ENCODE peak calls at places on chromosomes 2 and 18, in eight cellular contexts. One of them, this sample, is unnamed.

GRCh38 chr2:145007673-145008263 is 487.8 kb upstream of the ZEB2 start:
- DNase-seq in RWPE1: peak
- DNase-seq in dorsolateral prefrontal cortex: no peak
- DNase-seq in AG04450: no peak
- DNase-seq in AG04449: no peak
- DNase-seq in GM10248: no peak
- DNase-seq in heart right ventricle: peak
- DNase-seq in fibroblast of pulmonary artery: peak
- DNase-seq in this sample: no peak

GRCh38 chr2:30110773-30111172 is 36.0 kb upstream of the YPEL5 start:
- DNase-seq in RWPE1: no peak
- DNase-seq in dorsolateral prefrontal cortex: no peak
- DNase-seq in AG04450: no peak
- DNase-seq in AG04449: no peak
- DNase-seq in GM10248: no peak
- DNase-seq in heart right ventricle: no peak
- DNase-seq in fibroblast of pulmonary artery: no peak
- DNase-seq in this sample: no peak

GRCh38 chr18:377088-377487 is 109.2 kb upstream of the THOC1 start:
- DNase-seq in RWPE1: no peak
- DNase-seq in dorsolateral prefrontal cortex: no peak
- DNase-seq in AG04450: no peak
- DNase-seq in AG04449: no peak
- DNase-seq in GM10248: no peak
- DNase-seq in heart right ventricle: no peak
- DNase-seq in fibroblast of pulmonary artery: no peak
- DNase-seq in this sample: no peak

GRCh38 chr2:190679813-190680591 is 31.1 kb downstream of the NAB1 start:
- DNase-seq in RWPE1: no peak
- DNase-seq in dorsolateral prefrontal cortex: peak
- DNase-seq in AG04450: no peak
- DNase-seq in AG04449: no peak
- DNase-seq in GM10248: peak
- DNase-seq in heart right ventricle: no peak
- DNase-seq in fibroblast of pulmonary artery: peak
- DNase-seq in this sample: peak

GRCh38 chr2:47569658-47570398 is 166.9 kb downstream of the MSH2 start:
- DNase-seq in RWPE1: no peak
- DNase-seq in dorsolateral prefrontal cortex: no peak
- DNase-seq in AG04450: no peak
- DNase-seq in AG04449: no peak
- DNase-seq in GM10248: peak
- DNase-seq in heart right ventricle: no peak
- DNase-seq in fibroblast of pulmonary artery: peak
- DNase-seq in this sample: peak

GRCh38 chr2:203873461-203873860 is 5.9 kb downstream of the CTLA4 start:
- DNase-seq in RWPE1: no peak
- DNase-seq in dorsolateral prefrontal cortex: no peak
- DNase-seq in AG04450: no peak
- DNase-seq in AG04449: no peak
- DNase-seq in GM10248: no peak
- DNase-seq in heart right ventricle: no peak
- DNase-seq in fibroblast of pulmonary artery: no peak
- DNase-seq in this sample: no peak

GRCh38 chr2:238771193-238771592 is 76.7 kb upstream of the TWIST2 start:
- DNase-seq in RWPE1: no peak
- DNase-seq in dorsolateral prefrontal cortex: no peak
- DNase-seq in AG04450: no peak
- DNase-seq in AG04449: no peak
- DNase-seq in GM10248: no peak
- DNase-seq in heart right ventricle: no peak
- DNase-seq in fibroblast of pulmonary artery: peak
- DNase-seq in this sample: peak

GRCh38 chr2:46294185-46294836 is 2.9 kb upstream of the EPAS1 start:
- DNase-seq in RWPE1: peak
- DNase-seq in dorsolateral prefrontal cortex: no peak
- DNase-seq in AG04450: no peak
- DNase-seq in AG04449: no peak
- DNase-seq in GM10248: peak
- DNase-seq in heart right ventricle: no peak
- DNase-seq in fibroblast of pulmonary artery: peak
- DNase-seq in this sample: peak

GRCh38 chr2:6627316-6627715 is 238.4 kb downstream of the CMPK2 start:
- DNase-seq in RWPE1: no peak
- DNase-seq in dorsolateral prefrontal cortex: no peak
- DNase-seq in AG04450: no peak
- DNase-seq in AG04449: no peak
- DNase-seq in GM10248: no peak
- DNase-seq in heart right ventricle: no peak
- DNase-seq in fibroblast of pulmonary artery: no peak
- DNase-seq in this sample: no peak

GRCh38 chr2:236719192-236719635 is 149.6 kb downstream of the ACKR3 start:
- DNase-seq in RWPE1: no peak
- DNase-seq in dorsolateral prefrontal cortex: no peak
- DNase-seq in AG04450: no peak
- DNase-seq in AG04449: no peak
- DNase-seq in GM10248: no peak
- DNase-seq in heart right ventricle: no peak
- DNase-seq in fibroblast of pulmonary artery: no peak
- DNase-seq in this sample: no peak

GRCh38 chr2:42598656-42599267 is 30.3 kb downstream of the MTA3 start:
- DNase-seq in RWPE1: no peak
- DNase-seq in dorsolateral prefrontal cortex: no peak
- DNase-seq in AG04450: no peak
- DNase-seq in AG04449: no peak
- DNase-seq in GM10248: no peak
- DNase-seq in heart right ventricle: no peak
- DNase-seq in fibroblast of pulmonary artery: no peak
- DNase-seq in this sample: no peak

GRCh38 chr2:207434903-207435302 is 94.9 kb upstream of the CREB1 start:
- DNase-seq in RWPE1: no peak
- DNase-seq in dorsolateral prefrontal cortex: no peak
- DNase-seq in AG04450: no peak
- DNase-seq in AG04449: no peak
- DNase-seq in GM10248: no peak
- DNase-seq in heart right ventricle: no peak
- DNase-seq in fibroblast of pulmonary artery: no peak
- DNase-seq in this sample: no peak

GRCh38 chr2:177553176-177553909 is 160.8 kb downstream of the AGPS start:
- DNase-seq in RWPE1: peak
- DNase-seq in dorsolateral prefrontal cortex: no peak
- DNase-seq in AG04450: no peak
- DNase-seq in AG04449: no peak
- DNase-seq in GM10248: no peak
- DNase-seq in heart right ventricle: no peak
- DNase-seq in fibroblast of pulmonary artery: peak
- DNase-seq in this sample: no peak

DNA sequence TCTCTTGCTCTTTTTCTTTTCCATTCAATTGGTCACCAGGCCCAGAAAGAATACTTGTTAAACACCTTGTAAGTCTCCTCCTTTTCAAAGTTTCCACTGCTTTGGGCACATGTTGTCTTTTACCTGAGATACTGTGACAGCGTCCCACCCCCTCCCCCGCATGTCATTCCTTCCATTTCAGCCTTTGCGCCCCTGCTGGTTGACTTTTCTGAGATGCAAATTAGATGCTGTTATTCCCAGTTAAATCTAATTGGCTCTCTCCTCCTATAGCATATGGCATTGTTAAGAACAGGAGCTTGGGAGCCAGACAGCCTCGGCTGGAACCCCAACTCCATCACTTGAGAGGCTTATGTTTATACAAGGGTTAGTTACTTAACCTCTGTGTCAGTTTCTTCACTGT is 80.3 kb upstream of the GAREM1 start:
- DNase-seq in RWPE1: no peak
- DNase-seq in dorsolateral prefrontal cortex: no peak
- DNase-seq in AG04450: no peak
- DNase-seq in AG04449: no peak
- DNase-seq in GM10248: no peak
- DNase-seq in heart right ventricle: no peak
- DNase-seq in fibroblast of pulmonary artery: no peak
- DNase-seq in this sample: peak
- TF ChIP-seq CTCF in RWPE1: no peak
- TF ChIP-seq CTCF in dorsolateral prefrontal cortex: no peak
- TF ChIP-seq CTCF in AG04450: peak
- TF ChIP-seq CTCF in AG04449: no peak
- TF ChIP-seq CTCF in GM10248: no peak
- TF ChIP-seq CTCF in heart right ventricle: no peak
- TF ChIP-seq CTCF in fibroblast of pulmonary artery: peak
- TF ChIP-seq CTCF in this sample: peak

DNA sequence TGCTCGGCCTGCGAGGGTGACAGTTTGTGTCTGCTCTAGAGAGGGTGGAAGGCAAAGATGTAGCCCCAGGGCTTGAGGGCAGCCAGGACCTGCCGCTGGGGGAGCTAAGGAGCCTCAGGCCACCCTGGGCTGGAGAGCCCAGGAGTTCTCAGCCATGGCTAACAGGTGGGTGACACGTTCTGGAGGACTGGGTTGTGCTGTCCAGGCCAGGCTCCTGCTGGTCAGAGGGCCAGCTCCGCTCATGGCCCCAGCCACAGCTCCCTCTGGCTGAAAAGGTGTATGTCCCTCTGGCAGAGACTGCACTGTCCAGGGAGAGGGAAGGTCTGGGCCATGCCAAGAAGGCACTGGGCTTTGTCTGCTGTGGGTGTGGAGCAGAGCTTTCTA is 19.2 kb downstream of the TMEM185B start:
- DNase-seq in RWPE1: no peak
- DNase-seq in dorsolateral prefrontal cortex: no peak
- DNase-seq in AG04450: no peak
- DNase-seq in AG04449: no peak
- DNase-seq in GM10248: peak
- DNase-seq in heart right ventricle: no peak
- DNase-seq in fibroblast of pulmonary artery: no peak
- DNase-seq in this sample: no peak
- TF ChIP-seq CTCF in RWPE1: no peak
- TF ChIP-seq CTCF in dorsolateral prefrontal cortex: no peak
- TF ChIP-seq CTCF in AG04450: no peak
- TF ChIP-seq CTCF in AG04449: no peak
- TF ChIP-seq CTCF in GM10248: peak
- TF ChIP-seq CTCF in heart right ventricle: no peak
- TF ChIP-seq CTCF in fibroblast of pulmonary artery: peak
- TF ChIP-seq CTCF in this sample: no peak

DNA sequence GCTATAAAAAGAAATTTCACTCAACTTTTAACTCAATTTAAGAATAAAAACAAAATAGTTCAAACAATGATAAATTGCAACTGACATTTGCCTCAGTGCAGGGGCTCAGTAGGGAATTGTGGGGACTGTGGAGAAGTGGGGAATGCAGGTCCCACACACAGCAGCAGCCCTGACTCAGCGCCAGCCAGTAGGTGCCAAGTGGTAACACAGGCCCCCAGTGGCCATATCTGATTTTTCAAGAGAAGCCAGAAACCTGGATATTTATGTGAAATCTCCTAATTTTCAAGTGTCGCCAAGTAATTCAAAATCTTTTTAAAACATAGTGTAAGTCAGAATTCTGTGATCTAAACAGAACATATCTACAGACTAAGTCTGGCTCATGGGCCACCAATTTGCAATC is 186.3 kb downstream of the EN1 start:
- DNase-seq in RWPE1: no peak
- DNase-seq in dorsolateral prefrontal cortex: no peak
- DNase-seq in AG04450: no peak
- DNase-seq in AG04449: no peak
- DNase-seq in GM10248: no peak
- DNase-seq in heart right ventricle: no peak
- DNase-seq in fibroblast of pulmonary artery: no peak
- DNase-seq in this sample: no peak
- TF ChIP-seq CTCF in RWPE1: no peak
- TF ChIP-seq CTCF in dorsolateral prefrontal cortex: no peak
- TF ChIP-seq CTCF in AG04450: no peak
- TF ChIP-seq CTCF in AG04449: no peak
- TF ChIP-seq CTCF in GM10248: no peak
- TF ChIP-seq CTCF in heart right ventricle: no peak
- TF ChIP-seq CTCF in fibroblast of pulmonary artery: peak
- TF ChIP-seq CTCF in this sample: peak

GRCh38 chr2:105327690-105328089 is 1.8 kb downstream of the TGFBRAP1 start:
- DNase-seq in RWPE1: no peak
- DNase-seq in dorsolateral prefrontal cortex: no peak
- DNase-seq in AG04450: no peak
- DNase-seq in AG04449: no peak
- DNase-seq in GM10248: no peak
- DNase-seq in heart right ventricle: no peak
- DNase-seq in fibroblast of pulmonary artery: no peak
- DNase-seq in this sample: no peak

GRCh38 chr2:105330681-105331375 is 1.3 kb upstream of the TGFBRAP1 start:
- DNase-seq in RWPE1: no peak
- DNase-seq in dorsolateral prefrontal cortex: no peak
- DNase-seq in AG04450: no peak
- DNase-seq in AG04449: no peak
- DNase-seq in GM10248: no peak
- DNase-seq in heart right ventricle: no peak
- DNase-seq in fibroblast of pulmonary artery: no peak
- DNase-seq in this sample: no peak

GRCh38 chr2:105329197-105329554 is 359 bp downstream of the TGFBRAP1 start:
- DNase-seq in RWPE1: peak
- DNase-seq in dorsolateral prefrontal cortex: no peak
- DNase-seq in AG04450: no peak
- DNase-seq in AG04449: no peak
- DNase-seq in GM10248: no peak
- DNase-seq in heart right ventricle: no peak
- DNase-seq in fibroblast of pulmonary artery: no peak
- DNase-seq in this sample: no peak

GRCh38 chr2:105329561-105330495 is at the start of gene TGFBRAP1:
- DNase-seq in RWPE1: peak
- DNase-seq in dorsolateral prefrontal cortex: peak
- DNase-seq in AG04450: no peak
- DNase-seq in AG04449: no peak
- DNase-seq in GM10248: peak
- DNase-seq in heart right ventricle: peak
- DNase-seq in fibroblast of pulmonary artery: peak
- DNase-seq in this sample: peak

DNA sequence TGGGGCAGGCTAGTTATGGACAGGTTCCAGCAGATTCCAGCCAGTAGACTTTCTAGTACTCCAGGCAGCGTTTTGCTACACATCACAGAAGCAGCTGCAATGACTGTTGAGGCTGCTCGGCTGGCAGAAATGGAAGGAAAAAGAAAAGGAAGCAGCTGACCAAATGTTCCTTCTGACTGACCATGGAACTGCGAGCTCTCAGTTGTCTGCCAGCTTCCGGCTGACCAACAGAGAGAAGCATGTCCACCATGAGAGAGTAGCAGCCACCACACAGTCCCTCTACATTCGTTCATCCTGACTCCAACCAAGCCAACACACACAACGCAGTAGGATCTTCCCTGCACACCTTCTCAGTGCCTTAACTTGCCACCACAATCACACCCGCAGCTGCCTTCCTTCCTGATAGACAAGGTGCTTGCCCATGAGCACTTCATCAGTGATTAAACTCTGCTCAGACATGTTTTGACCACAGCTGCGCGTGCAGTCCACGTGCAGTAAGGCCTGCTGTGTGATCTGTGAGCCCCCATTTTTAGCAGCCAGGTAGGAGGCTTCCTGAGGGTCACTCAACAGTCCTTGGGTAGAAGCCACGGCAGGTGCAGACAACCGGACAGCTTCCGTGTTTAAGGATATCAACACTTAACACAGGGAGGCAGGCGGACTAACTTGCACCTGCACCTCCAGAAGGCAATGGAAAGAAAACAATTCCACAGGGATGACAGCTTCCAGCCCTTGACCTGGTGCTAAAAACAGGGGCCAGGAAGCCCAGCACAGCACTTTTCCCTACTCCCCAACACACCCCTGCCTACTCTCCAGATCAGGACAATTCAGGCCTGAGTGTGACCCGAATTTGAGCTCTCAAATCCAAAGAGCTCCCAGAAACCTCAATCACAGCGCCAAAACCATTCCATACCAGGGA is 996 bp downstream of the TGFBRAP1 start:
- DNase-seq in RWPE1: peak
- DNase-seq in dorsolateral prefrontal cortex: peak
- DNase-seq in AG04450: no peak
- DNase-seq in AG04449: no peak
- DNase-seq in GM10248: no peak
- DNase-seq in heart right ventricle: no peak
- DNase-seq in fibroblast of pulmonary artery: peak
- DNase-seq in this sample: no peak
- TF ChIP-seq CTCF in RWPE1: no peak
- TF ChIP-seq CTCF in dorsolateral prefrontal cortex: no peak
- TF ChIP-seq CTCF in AG04450: no peak
- TF ChIP-seq CTCF in AG04449: no peak
- TF ChIP-seq CTCF in GM10248: no peak
- TF ChIP-seq CTCF in heart right ventricle: no peak
- TF ChIP-seq CTCF in fibroblast of pulmonary artery: no peak
- TF ChIP-seq CTCF in this sample: no peak